ENCODE peak calls at places on chromosomes 3 and 15, in eight cellular contexts. F is aorta, P is lung, N is left lung, O is heart left ventricle, C is endothelial cell of umbilical vein, G is GM23338, I is Peyer's patch. T is an unnamed sample. For H3K4me1, the result is how much of the 10 kb centered on the place peaks cover.

GRCh38 chr15:63551400-63551799 is 45.8 kb upstream of the FBXL22 start:
- DNase-seq in F (no peak), N (no peak), G (no peak), C (peak), I (no peak), O (no peak), P (no peak), T (no peak)

GRCh38 chr15:60518511-60518910 is 39.6 kb upstream of the ICE2 start:
- DNase-seq in I (no peak), C (no peak), N (no peak), O (no peak), G (no peak), F (no peak), P (no peak), T (no peak)

GRCh38 chr3:126344380-126345041 is 12.7 kb downstream of the KLF15 start:
- DNase-seq in I (peak), P (no peak), O (peak), C (no peak), F (peak), G (no peak), N (peak), T (no peak)

GRCh38 chr3:46979958-46980497 is 562 bp downstream of the NBEAL2 start:
- DNase-seq in F (no peak), I (peak), O (no peak), G (no peak), N (peak), P (no peak), C (no peak), T (no peak)

GRCh38 chr3:35597490-35597889 is 41.8 kb upstream of the ARPP21 start:
- DNase-seq in I (no peak), C (no peak), G (no peak), F (no peak), O (no peak), N (no peak), P (no peak), T (no peak)

GRCh38 chr3:52372822-52373504 is 56.8 kb downstream of the DNAH1 start:
- DNase-seq in I (peak), G (peak), C (no peak), F (peak), P (peak), O (peak), N (peak), T (no peak)

GRCh38 chr15:57950381-57950946 is 115.0 kb downstream of the ALDH1A2 start:
- DNase-seq in G (no peak), N (no peak), C (no peak), I (no peak), O (no peak), F (no peak), P (peak), T (no peak)

GRCh38 chr3:49602877-49603411 is 48.7 kb downstream of the BSN start:
- DNase-seq in G (no peak), O (no peak), P (no peak), N (no peak), C (no peak), F (no peak), I (peak), T (peak)

GRCh38 chr3:57746156-57747125 is 9.7 kb upstream of the SLMAP start:
- DNase-seq in N (no peak), I (no peak), G (no peak), P (no peak), F (no peak), C (no peak), O (no peak), T (no peak)

GRCh38 chr3:188559069-188559410 is 405.1 kb downstream of the LPP start:
- DNase-seq in P (no peak), C (no peak), F (no peak), N (no peak), O (no peak), G (no peak), I (no peak), T (no peak)

GRCh38 chr3:175919133-175919532 is 1060.0 kb downstream of the NAALADL2 start:
- DNase-seq in P (no peak), C (no peak), O (no peak), G (no peak), I (no peak), N (no peak), F (no peak), T (no peak)

GRCh38 chr3:135803291-135803690 is 162.2 kb upstream of the PPP2R3A start:
- DNase-seq in F (no peak), C (no peak), I (no peak), G (no peak), N (no peak), O (no peak), P (no peak), T (no peak)

GRCh38 chr15:29835301-29835700 is 13.0 kb upstream of the TJP1 start:
- DNase-seq in P (no peak), C (peak), G (no peak), N (no peak), F (no peak), I (no peak), O (peak), T (no peak)

GRCh38 chr3:39990532-39990931 is 181.1 kb downstream of the MYRIP start:
- DNase-seq in I (peak), C (peak), G (peak), N (no peak), F (no peak), O (no peak), P (no peak), T (peak)

GRCh38 chr15:61275901-61276300 is 46.8 kb upstream of the RORA start:
- DNase-seq in P (no peak), I (no peak), C (no peak), N (no peak), G (no peak), O (no peak), F (no peak), T (no peak)

GRCh38 chr15:45704329-45705249 is 69.8 kb downstream of the SQOR start:
- DNase-seq in N (peak), F (peak), C (peak), I (peak), P (no peak), O (peak), G (peak), T (peak)

GRCh38 chr15:70420421-70421196 is 322.9 kb upstream of the TLE3 start:
- DNase-seq in O (no peak), F (no peak), G (peak), I (no peak), P (no peak), N (no peak), C (no peak), T (no peak)

DNA sequence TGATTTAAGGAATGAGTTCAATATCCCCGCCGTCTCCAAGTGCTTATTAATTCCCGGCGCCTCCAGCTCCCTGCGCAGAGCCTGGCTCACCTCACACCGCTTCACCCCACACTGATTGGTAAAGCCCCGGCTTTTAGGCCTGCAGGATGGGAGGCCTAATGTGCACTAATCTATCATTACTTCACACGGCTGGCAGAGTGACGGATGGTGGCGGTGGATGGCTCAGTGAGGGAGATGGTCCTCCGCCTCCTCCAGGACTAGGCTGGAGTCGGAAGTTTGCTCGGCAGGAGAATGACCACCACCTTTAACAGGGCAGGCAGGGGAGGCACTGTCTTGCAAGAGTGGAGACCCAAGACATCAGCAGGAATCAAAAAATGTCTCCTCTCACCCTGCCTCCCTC is 81.7 kb downstream of the MEGF11 start:
- DNase-seq in P (no peak), I (no peak), F (no peak), O (no peak), N (no peak), G (no peak), C (no peak), T (no peak)
- H3K4me1 ChIP-seq in P (under half), I (under half), F (under half), O (under half), N (under half), G (under half), C (under half), T (under half)

DNA sequence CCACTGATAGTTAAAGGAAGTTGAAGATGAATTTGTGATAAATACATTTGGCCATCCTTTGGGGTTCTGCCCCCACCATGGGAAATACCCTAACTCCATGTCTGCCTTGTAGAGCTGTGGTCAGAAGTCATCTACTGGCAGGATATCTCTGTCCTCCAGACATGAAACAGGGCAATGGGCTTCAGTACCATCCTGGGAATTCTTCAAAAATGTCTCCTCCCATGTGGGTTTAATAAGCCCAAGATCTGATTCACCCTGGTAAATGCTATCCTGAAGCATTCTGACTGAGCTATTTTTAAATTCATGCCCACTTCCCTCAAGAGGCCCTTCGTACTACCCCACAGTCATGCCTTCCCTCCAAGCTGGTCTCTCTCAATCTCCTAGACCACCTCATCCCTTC is 113.7 kb upstream of the SLC25A36 start:
- DNase-seq in I (no peak), O (no peak), P (no peak), C (no peak), N (no peak), F (no peak), G (no peak), T (no peak)
- H3K27ac ChIP-seq in I (no peak), O (no peak), P (no peak), C (no peak), N (no peak), F (no peak), G (no peak), T (no peak)

DNA sequence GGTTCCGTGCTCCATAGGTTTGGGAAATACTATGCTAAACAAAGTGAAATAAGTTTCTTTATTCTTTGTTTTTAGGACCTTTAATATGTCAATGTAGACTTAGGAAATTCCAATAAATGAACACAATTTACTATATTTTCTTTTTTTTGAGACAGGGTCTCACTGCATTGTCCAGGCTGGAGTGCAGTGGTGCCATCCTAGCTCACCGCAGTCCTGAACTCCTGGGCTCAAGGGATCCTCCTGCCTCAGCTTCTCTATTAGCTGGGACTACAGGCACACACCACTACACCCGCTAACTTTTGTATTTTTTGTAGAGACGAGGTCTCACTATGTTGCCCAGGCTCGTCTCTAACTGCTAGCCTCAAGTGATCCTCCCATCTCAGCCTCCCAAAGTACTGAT is 12.4 kb upstream of the HOMER2 start:
- DNase-seq in G (no peak), P (no peak), O (no peak), N (no peak), I (no peak), F (no peak), C (no peak), T (no peak)
- H3K4me1 ChIP-seq in G (under half), P (under half), O (under half), N (under half), I (under half), F (under half), C (under half), T (under half)

GRCh38 chr3:15903164-15903563 is 105.4 kb upstream of the ANKRD28 start:
- DNase-seq in G (no peak), C (no peak), F (peak), O (peak), P (no peak), I (no peak), N (no peak), T (no peak)
- H3K27ac ChIP-seq in G (no peak), C (no peak), F (peak), O (peak), P (no peak), I (no peak), N (no peak), T (no peak)

GRCh38 chr15:92908369-92909057 is 8.4 kb downstream of the CHD2 start:
- DNase-seq in G (no peak), F (no peak), N (no peak), P (no peak), I (no peak), O (no peak), C (no peak), T (no peak)
- H3K4me1 ChIP-seq in G (under half), F (under half), N (half or more), P (half or more), I (half or more), O (half or more), C (half or more), T (under half)

GRCh38 chr3:63168179-63168578 is 109.9 kb upstream of the SYNPR start:
- DNase-seq in F (no peak), G (no peak), C (no peak), P (no peak), O (no peak), N (no peak), I (no peak), T (no peak)

DNA sequence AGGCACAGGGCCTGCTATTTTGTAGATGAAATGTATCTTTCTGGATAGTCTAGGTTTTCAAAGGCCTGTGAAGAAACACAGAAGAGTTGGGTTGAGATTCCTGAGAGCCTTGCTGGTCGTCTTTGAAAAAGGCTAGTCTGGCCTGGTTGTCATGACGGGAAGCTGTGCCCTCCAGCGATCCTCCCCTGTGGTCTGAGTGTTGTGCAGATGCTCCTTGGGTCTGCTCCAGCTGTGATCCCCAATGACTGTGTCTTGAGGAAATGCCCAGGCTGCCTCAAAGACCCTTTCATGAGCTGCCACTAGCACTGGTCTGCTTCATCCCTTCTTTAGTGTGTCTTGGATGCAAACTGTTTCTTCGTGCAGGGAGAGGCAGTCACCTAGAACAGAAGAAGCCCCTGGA is 111.0 kb upstream of the SYNPR start:
- DNase-seq in O (no peak), I (no peak), C (no peak), N (no peak), P (no peak), G (no peak), F (no peak), T (no peak)
- H3K27ac ChIP-seq in O (no peak), I (no peak), C (no peak), N (no peak), P (no peak), G (no peak), F (no peak), T (no peak)

DNA sequence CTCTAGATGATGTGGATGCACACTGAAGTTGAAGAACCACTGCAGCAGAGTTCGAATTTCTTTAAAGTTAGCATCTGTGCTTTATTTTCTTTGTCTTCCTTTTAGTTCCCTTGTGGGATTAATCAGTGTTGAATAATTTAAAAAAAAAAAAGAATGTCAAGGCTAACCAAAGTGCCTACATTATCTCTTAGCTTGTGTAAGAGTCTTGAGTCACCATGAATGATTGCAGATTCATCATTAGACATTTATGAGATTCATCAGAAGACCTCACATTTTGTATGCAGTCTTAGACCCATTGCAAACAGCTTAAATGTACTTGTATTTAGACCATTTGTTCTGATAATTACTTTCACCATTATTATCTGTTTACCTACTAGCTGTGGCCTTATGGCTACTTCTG is 182.2 kb downstream of the FNDC3B start:
- DNase-seq in P (no peak), O (no peak), I (no peak), F (no peak), C (no peak), N (no peak), G (no peak), T (no peak)
- H3K4me1 ChIP-seq in P (under half), O (half or more), I (under half), F (under half), C (under half), N (under half), G (half or more), T (under half)

GRCh38 chr3:18425641-18426403 is 683 bp upstream of the SATB1 start:
- DNase-seq in O (peak), G (peak), F (peak), I (peak), P (peak), N (peak), C (peak), T (peak)
- H3K27ac ChIP-seq in O (peak), G (no peak), F (peak), I (peak), P (peak), N (peak), C (no peak), T (peak)